ENCODE peak calls at places on chromosomes 13 and 19, in four cellular contexts. R is WTC11, N is K562, J is HepG2. F is an unnamed sample.

GRCh38 chr13:81726037-81726726 is 1385.3 kb upstream of the SPRY2 start:
- DNase-seq in R (no peak), N (no peak), J (no peak), F (no peak)

GRCh38 chr13:50140742-50141659 is 125.8 kb downstream of the KCNRG start:
- DNase-seq in R (peak), N (no peak), J (no peak), F (no peak)

GRCh38 chr19:45097776-45098520 is 5.0 kb downstream of the PPP1R37 start:
- DNase-seq in R (no peak), N (peak), J (peak), F (no peak)

GRCh38 chr13:91056746-91057145 is 290.7 kb upstream of the MIR17HG start:
- DNase-seq in R (no peak), N (no peak), J (no peak), F (no peak)

GRCh38 chr13:57264965-57265364 is 98.0 kb downstream of the PRR20E start:
- DNase-seq in R (no peak), N (no peak), J (no peak), F (no peak)

GRCh38 chr19:5826531-5827341 is 12.8 kb downstream of the FUT6 start:
- DNase-seq in R (peak), N (peak), J (peak), F (peak)

GRCh38 chr13:99067160-99067985 is 89.5 kb upstream of the DOCK9 start:
- DNase-seq in R (no peak), N (no peak), J (peak), F (no peak)

GRCh38 chr19:48558018-48558684 is 6.2 kb downstream of the SULT2B1 start:
- DNase-seq in R (peak), N (peak), J (peak), F (no peak)

GRCh38 chr13:30829788-30830637 is 76.1 kb upstream of the MEDAG start:
- DNase-seq in R (no peak), N (no peak), J (peak), F (no peak)

GRCh38 chr13:43884221-43884620 is 4.5 kb downstream of the LACC1 start:
- DNase-seq in R (no peak), N (no peak), J (no peak), F (no peak)

GRCh38 chr19:46718157-46718933 is 1.4 kb upstream of the PRKD2 start:
- DNase-seq in R (peak), N (peak), J (no peak), F (no peak)

GRCh38 chr13:76418404-76418803 is 467.8 kb downstream of the KCTD12 start:
- DNase-seq in R (no peak), N (no peak), J (no peak), F (no peak)

GRCh38 chr13:111407381-111408131 is 87.1 kb downstream of the TEX29 start:
- DNase-seq in R (no peak), N (no peak), J (peak), F (no peak)

GRCh38 chr19:14496849-14497346 is 971 bp upstream of the GIPC1 start:
- DNase-seq in R (no peak), N (no peak), J (no peak), F (no peak)

GRCh38 chr13:99196466-99197256 is 4.0 kb upstream of the UBAC2 start:
- DNase-seq in R (no peak), N (no peak), J (no peak), F (no peak)

GRCh38 chr19:44517146-44517545 is 12.3 kb downstream of the CEACAM20 start:
- DNase-seq in R (no peak), N (no peak), J (no peak), F (no peak)

GRCh38 chr19:54523403-54523802 is 20.8 kb downstream of the LAIR2 start:
- DNase-seq in R (no peak), N (no peak), J (no peak), F (no peak)

GRCh38 chr19:48794291-48794690 is 16.5 kb downstream of the BCAT2 start:
- DNase-seq in R (no peak), N (no peak), J (no peak), F (no peak)

GRCh38 chr19:18948976-18949356 is 7.9 kb upstream of the HOMER3 start:
- DNase-seq in R (no peak), N (no peak), J (no peak), F (no peak)

GRCh38 chr13:77781804-77782203 is 84.3 kb downstream of the SLAIN1 start:
- DNase-seq in R (no peak), N (no peak), J (no peak), F (no peak)

GRCh38 chr13:44117351-44117750 is 237.6 kb downstream of the LACC1 start:
- DNase-seq in R (no peak), N (no peak), J (no peak), F (no peak)

GRCh38 chr13:73421310-73421912 is 362.6 kb downstream of the KLF5 start:
- DNase-seq in R (no peak), N (no peak), J (no peak), F (no peak)

GRCh38 chr19:18539372-18539771 is 4.0 kb downstream of the FKBP8 start:
- DNase-seq in R (no peak), N (no peak), J (no peak), F (no peak)

GRCh38 chr19:9791552-9792181 is 23.1 kb upstream of the ZNF846 start:
- DNase-seq in R (peak), N (peak), J (peak), F (peak)

GRCh38 chr13:26442541-26442940 is 114.9 kb upstream of the WASF3 start:
- DNase-seq in R (no peak), N (no peak), J (no peak), F (no peak)

GRCh38 chr13:111354789-111355188 is 34.3 kb downstream of the TEX29 start:
- DNase-seq in R (no peak), N (no peak), J (no peak), F (no peak)

GRCh38 chr19:33813391-33814101 is 16.9 kb downstream of the KCTD15 start:
- DNase-seq in R (no peak), N (no peak), J (no peak), F (no peak)

GRCh38 chr19:5099822-5100221 is 130.9 kb downstream of the KDM4B start:
- DNase-seq in R (no peak), N (peak), J (no peak), F (no peak)

GRCh38 chr19:11375143-11375948 is 880 bp downstream of the SWSAP1 start:
- DNase-seq in R (peak), N (peak), J (peak), F (peak)

GRCh38 chr19:10392120-10392519 is 11.2 kb downstream of the CDC37 start:
- DNase-seq in R (no peak), N (no peak), J (no peak), F (no peak)

GRCh38 chr19:49294401-49294800 is 30.6 kb downstream of the SLC6A16 start:
- DNase-seq in R (no peak), N (no peak), J (no peak), F (no peak)

GRCh38 chr13:19668778-19669177 is 35.3 kb downstream of the MPHOSPH8 start:
- DNase-seq in R (no peak), N (no peak), J (no peak), F (no peak)

GRCh38 chr13:89239361-89240127 is 1568.4 kb downstream of the SLITRK5 start:
- DNase-seq in R (no peak), N (no peak), J (no peak), F (no peak)

GRCh38 chr19:19628499-19629134 is 597 bp upstream of the LPAR2 start:
- DNase-seq in R (peak), N (no peak), J (no peak), F (no peak)

GRCh38 chr13:29922281-29922821 is 71.9 kb upstream of the UBL3 start:
- DNase-seq in R (no peak), N (no peak), J (no peak), F (no peak)

GRCh38 chr13:105363747-105364177 is 1171.7 kb downstream of the EFNB2 start:
- DNase-seq in R (no peak), N (no peak), J (no peak), F (no peak)

GRCh38 chr13:46129124-46129523 is 24.3 kb upstream of the CPB2 start:
- DNase-seq in R (no peak), N (no peak), J (no peak), F (no peak)

GRCh38 chr13:99690426-99691189 is 189.3 kb downstream of the TM9SF2 start:
- DNase-seq in R (no peak), N (no peak), J (no peak), F (no peak)

GRCh38 chr19:1272423-1273262 is 2.7 kb upstream of the FAM174C start:
- DNase-seq in R (no peak), N (peak), J (no peak), F (no peak)
- TF ChIP-seq ELF4 in R (no peak), N (no peak), J (no peak), F (no peak)

GRCh38 chr19:51018745-51019543 is 565 bp downstream of the KLK10 start:
- DNase-seq in R (peak), N (no peak), J (no peak), F (no peak)

GRCh38 chr19:51015691-51016267 is 3.7 kb downstream of the KLK10 start:
- DNase-seq in R (no peak), N (no peak), J (no peak), F (no peak)

GRCh38 chr19:51019544-51019925 is at the start of gene KLK10:
- DNase-seq in R (no peak), N (no peak), J (no peak), F (no peak)

GRCh38 chr19:51014242-51014641 is 5.3 kb downstream of the KLK10 start:
- DNase-seq in R (no peak), N (no peak), J (no peak), F (no peak)

DNA sequence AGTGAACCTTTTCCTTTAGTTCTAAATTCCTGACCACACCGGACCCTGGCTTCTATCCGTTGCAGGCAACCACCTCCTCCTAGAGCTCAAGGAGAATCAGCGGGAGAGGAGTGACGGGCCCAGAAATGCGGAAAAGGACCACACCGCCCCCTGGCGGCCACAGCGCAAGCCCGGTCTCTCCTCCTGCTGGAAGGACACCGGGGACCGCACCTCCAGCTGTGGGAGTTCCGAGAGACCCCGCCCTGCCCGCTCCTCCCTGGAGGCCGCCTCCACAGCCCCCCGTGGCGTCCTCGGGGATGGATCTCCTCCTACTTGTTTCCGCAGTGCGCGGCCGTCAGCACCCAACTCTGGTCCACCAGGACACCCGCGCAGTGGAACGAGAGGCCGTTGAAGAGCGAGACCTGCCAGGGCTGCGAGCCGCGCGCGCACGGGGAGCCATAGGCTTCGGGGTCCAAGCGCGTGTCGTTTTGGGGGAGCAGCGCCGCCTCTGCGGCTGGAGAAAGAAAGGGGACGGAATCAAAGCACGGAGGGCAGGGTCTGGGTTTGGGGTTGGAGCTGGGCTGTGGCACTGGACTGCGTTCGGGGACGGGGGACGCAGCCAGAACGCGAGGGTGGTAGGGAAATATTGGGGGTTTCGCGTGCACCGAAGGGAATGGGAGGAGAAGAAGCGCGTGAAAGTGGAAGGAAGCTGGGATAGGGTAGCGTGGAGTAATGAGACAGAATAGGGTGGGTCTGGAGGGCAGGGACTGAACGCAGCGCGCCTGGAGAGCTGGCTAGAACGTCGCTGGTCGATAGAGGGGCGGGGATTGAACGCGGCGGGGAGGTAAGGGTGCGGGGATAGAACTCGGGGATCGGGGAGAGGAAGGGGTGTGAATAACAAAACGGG is 2.5 kb downstream of the KLK10 start:
- DNase-seq in R (peak), N (peak), J (peak), F (peak)
- TF ChIP-seq ELF4 in R (no peak), N (no peak), J (no peak), F (no peak)

GRCh38 chr19:38920529-38921419 is 8.8 kb upstream of the CCER2 start:
- DNase-seq in R (no peak), N (no peak), J (no peak), F (no peak)
- TF ChIP-seq ELF4 in R (no peak), N (no peak), J (no peak), F (no peak)

DNA sequence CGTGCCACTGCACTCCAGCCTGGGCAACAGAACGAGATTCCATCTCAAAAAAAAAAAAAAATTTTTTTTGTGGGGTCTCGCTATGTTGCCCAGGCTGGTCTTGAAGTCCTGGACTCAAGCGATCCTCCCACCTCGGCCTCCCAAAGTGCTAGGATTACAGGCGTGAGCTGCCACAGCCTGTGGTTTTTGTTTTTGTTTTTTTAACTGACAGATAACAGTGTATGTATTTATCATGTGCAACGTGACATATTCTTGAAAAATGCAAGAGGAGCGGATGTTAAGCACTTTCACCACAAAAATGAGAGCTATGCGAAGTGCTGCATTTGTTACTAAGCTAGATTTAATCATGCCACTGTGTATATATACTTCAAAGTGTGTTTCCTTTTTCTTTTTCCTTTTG is 49.0 kb downstream of the ARHGEF18 start:
- DNase-seq in R (no peak), N (no peak), J (peak), F (no peak)
- TF ChIP-seq ELF4 in R (no peak), N (no peak), J (no peak), F (no peak)